ENCODE peak calls at places on chromosomes 3 and 15, in nine cellular contexts. One of them, this sample, is unnamed.

GRCh38 chr3:197718904-197719303 is 17.8 kb downstream of the RUBCN start:
- DNase-seq in A549: peak
- DNase-seq in cardiac fibroblast: peak
- DNase-seq in brain microvascular endothelial cell: peak
- DNase-seq in fibroblast of mammary gland: peak
- DNase-seq in omental fat pad: no peak
- DNase-seq in astrocyte of the spinal cord: peak
- DNase-seq in thoracic aorta: no peak
- DNase-seq in heart left ventricle: no peak
- DNase-seq in this sample: peak

GRCh38 chr3:142857056-142857455 is 31.8 kb downstream of the PCOLCE2 start:
- DNase-seq in heart left ventricle: peak
- DNase-seq in cardiac fibroblast: no peak
- DNase-seq in A549: peak
- DNase-seq in astrocyte of the spinal cord: no peak
- DNase-seq in omental fat pad: no peak
- DNase-seq in thoracic aorta: no peak
- DNase-seq in brain microvascular endothelial cell: no peak
- DNase-seq in fibroblast of mammary gland: no peak
- DNase-seq in this sample: peak

GRCh38 chr3:85074003-85074402 is 115.2 kb downstream of the CADM2 start:
- DNase-seq in cardiac fibroblast: no peak
- DNase-seq in brain microvascular endothelial cell: no peak
- DNase-seq in A549: no peak
- DNase-seq in thoracic aorta: no peak
- DNase-seq in fibroblast of mammary gland: no peak
- DNase-seq in omental fat pad: no peak
- DNase-seq in astrocyte of the spinal cord: no peak
- DNase-seq in heart left ventricle: no peak
- DNase-seq in this sample: no peak

GRCh38 chr3:148230473-148230872 is 467.2 kb upstream of the AGTR1 start:
- DNase-seq in thoracic aorta: no peak
- DNase-seq in heart left ventricle: no peak
- DNase-seq in astrocyte of the spinal cord: no peak
- DNase-seq in A549: no peak
- DNase-seq in brain microvascular endothelial cell: no peak
- DNase-seq in cardiac fibroblast: no peak
- DNase-seq in fibroblast of mammary gland: no peak
- DNase-seq in omental fat pad: no peak
- DNase-seq in this sample: no peak

GRCh38 chr15:68619303-68619698 is 40.5 kb downstream of the CORO2B start:
- DNase-seq in thoracic aorta: no peak
- DNase-seq in fibroblast of mammary gland: no peak
- DNase-seq in heart left ventricle: no peak
- DNase-seq in omental fat pad: no peak
- DNase-seq in astrocyte of the spinal cord: no peak
- DNase-seq in A549: no peak
- DNase-seq in cardiac fibroblast: no peak
- DNase-seq in brain microvascular endothelial cell: no peak
- DNase-seq in this sample: no peak

GRCh38 chr3:109334572-109334971 is 2.8 kb downstream of the DPPA4 start:
- DNase-seq in A549: no peak
- DNase-seq in heart left ventricle: no peak
- DNase-seq in omental fat pad: no peak
- DNase-seq in astrocyte of the spinal cord: no peak
- DNase-seq in fibroblast of mammary gland: no peak
- DNase-seq in thoracic aorta: no peak
- DNase-seq in cardiac fibroblast: no peak
- DNase-seq in brain microvascular endothelial cell: no peak
- DNase-seq in this sample: no peak

GRCh38 chr15:80240261-80240660 is 11.8 kb downstream of the CTXND1 start:
- DNase-seq in omental fat pad: no peak
- DNase-seq in brain microvascular endothelial cell: no peak
- DNase-seq in cardiac fibroblast: no peak
- DNase-seq in astrocyte of the spinal cord: no peak
- DNase-seq in heart left ventricle: no peak
- DNase-seq in A549: no peak
- DNase-seq in fibroblast of mammary gland: no peak
- DNase-seq in thoracic aorta: no peak
- DNase-seq in this sample: no peak

GRCh38 chr3:123331651-123332050 is 117.2 kb downstream of the ADCY5 start:
- DNase-seq in cardiac fibroblast: no peak
- DNase-seq in brain microvascular endothelial cell: no peak
- DNase-seq in A549: no peak
- DNase-seq in omental fat pad: no peak
- DNase-seq in astrocyte of the spinal cord: no peak
- DNase-seq in fibroblast of mammary gland: no peak
- DNase-seq in heart left ventricle: no peak
- DNase-seq in thoracic aorta: no peak
- DNase-seq in this sample: no peak

GRCh38 chr3:158753814-158754213 is 21.6 kb upstream of the RARRES1 start:
- DNase-seq in thoracic aorta: no peak
- DNase-seq in heart left ventricle: no peak
- DNase-seq in A549: no peak
- DNase-seq in omental fat pad: no peak
- DNase-seq in brain microvascular endothelial cell: no peak
- DNase-seq in fibroblast of mammary gland: no peak
- DNase-seq in astrocyte of the spinal cord: no peak
- DNase-seq in cardiac fibroblast: no peak
- DNase-seq in this sample: no peak

DNA sequence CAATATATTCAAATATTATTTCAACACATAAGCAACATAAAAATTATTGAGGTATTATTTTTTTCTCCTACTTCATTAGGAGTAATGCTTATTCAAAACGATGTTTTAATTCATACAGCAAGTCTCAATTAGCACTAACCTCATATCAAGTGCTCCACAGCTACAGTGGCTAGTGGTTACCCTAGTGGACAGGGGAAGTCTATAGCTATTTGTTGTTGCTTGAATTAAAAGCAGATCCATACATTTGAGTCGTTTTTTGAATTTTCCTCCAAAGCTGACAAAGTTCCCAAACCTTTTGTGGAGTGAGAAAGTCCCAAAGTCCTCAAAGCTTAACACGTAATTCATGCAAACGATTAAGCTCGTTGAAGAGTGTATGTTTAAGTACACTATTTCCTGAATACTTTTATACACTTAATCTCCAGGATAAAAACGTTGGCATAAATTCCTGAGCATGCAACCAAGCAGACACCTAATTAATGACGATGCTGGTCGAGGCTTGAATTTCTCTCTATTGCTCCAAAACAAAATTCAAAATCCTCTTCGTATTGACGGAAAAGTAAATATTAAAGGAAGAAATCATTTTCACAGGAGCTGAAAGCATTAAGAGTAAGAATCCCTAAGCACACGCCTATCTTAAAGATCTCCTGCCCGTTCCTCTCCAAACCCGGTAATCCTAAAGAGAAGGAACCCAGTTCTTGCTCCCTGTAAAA is 984 bp downstream of the VPS13C start:
- DNase-seq in A549: no peak
- DNase-seq in cardiac fibroblast: peak
- DNase-seq in fibroblast of mammary gland: no peak
- DNase-seq in brain microvascular endothelial cell: no peak
- DNase-seq in omental fat pad: no peak
- DNase-seq in astrocyte of the spinal cord: peak
- DNase-seq in heart left ventricle: no peak
- DNase-seq in thoracic aorta: no peak
- DNase-seq in this sample: peak
- TF ChIP-seq CTCF in A549: no peak
- TF ChIP-seq CTCF in cardiac fibroblast: peak
- TF ChIP-seq CTCF in fibroblast of mammary gland: peak
- TF ChIP-seq CTCF in brain microvascular endothelial cell: peak
- TF ChIP-seq CTCF in omental fat pad: no peak
- TF ChIP-seq CTCF in astrocyte of the spinal cord: no peak
- TF ChIP-seq CTCF in heart left ventricle: no peak
- TF ChIP-seq CTCF in thoracic aorta: no peak
- TF ChIP-seq CTCF in this sample: peak

GRCh38 chr15:38490231-38490630 is 36.3 kb downstream of the FAM98B start:
- DNase-seq in astrocyte of the spinal cord: peak
- DNase-seq in thoracic aorta: no peak
- DNase-seq in heart left ventricle: no peak
- DNase-seq in A549: no peak
- DNase-seq in cardiac fibroblast: peak
- DNase-seq in brain microvascular endothelial cell: peak
- DNase-seq in omental fat pad: no peak
- DNase-seq in fibroblast of mammary gland: no peak
- DNase-seq in this sample: peak

GRCh38 chr15:38496151-38496550 is 42.2 kb downstream of the FAM98B start:
- DNase-seq in heart left ventricle: no peak
- DNase-seq in brain microvascular endothelial cell: no peak
- DNase-seq in fibroblast of mammary gland: no peak
- DNase-seq in A549: no peak
- DNase-seq in omental fat pad: no peak
- DNase-seq in thoracic aorta: no peak
- DNase-seq in cardiac fibroblast: no peak
- DNase-seq in astrocyte of the spinal cord: no peak
- DNase-seq in this sample: no peak
- TF ChIP-seq CTCF in heart left ventricle: no peak
- TF ChIP-seq CTCF in brain microvascular endothelial cell: no peak
- TF ChIP-seq CTCF in fibroblast of mammary gland: peak
- TF ChIP-seq CTCF in A549: no peak
- TF ChIP-seq CTCF in omental fat pad: no peak
- TF ChIP-seq CTCF in thoracic aorta: no peak
- TF ChIP-seq CTCF in cardiac fibroblast: no peak
- TF ChIP-seq CTCF in astrocyte of the spinal cord: no peak
- TF ChIP-seq CTCF in this sample: no peak

DNA sequence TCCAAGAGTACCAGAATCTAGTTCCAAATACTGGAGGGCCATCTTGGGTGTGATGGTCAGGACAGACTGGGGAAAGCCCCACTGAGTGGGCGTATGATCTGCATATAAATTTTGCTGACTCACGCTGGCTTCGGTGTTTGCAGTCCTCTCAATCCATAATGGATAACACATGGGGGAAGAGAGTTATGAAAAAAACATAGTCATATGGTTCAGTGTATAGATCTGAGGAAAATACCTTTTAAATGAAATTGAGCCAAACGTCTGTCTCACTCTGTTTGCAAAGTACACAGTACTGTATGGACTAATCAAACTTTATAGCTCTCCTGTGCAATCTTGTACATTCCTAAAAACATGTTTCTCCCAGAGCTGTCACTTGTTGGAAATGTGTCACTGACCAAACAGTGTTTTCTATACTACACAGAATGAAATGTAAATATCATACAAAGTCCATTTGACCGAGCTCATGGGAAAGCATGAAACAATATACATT is 125.3 kb upstream of the THBS1 start:
- DNase-seq in thoracic aorta: no peak
- DNase-seq in A549: peak
- DNase-seq in omental fat pad: no peak
- DNase-seq in cardiac fibroblast: peak
- DNase-seq in fibroblast of mammary gland: peak
- DNase-seq in brain microvascular endothelial cell: peak
- DNase-seq in astrocyte of the spinal cord: peak
- DNase-seq in heart left ventricle: no peak
- DNase-seq in this sample: peak
- TF ChIP-seq CTCF in thoracic aorta: no peak
- TF ChIP-seq CTCF in A549: no peak
- TF ChIP-seq CTCF in omental fat pad: no peak
- TF ChIP-seq CTCF in cardiac fibroblast: no peak
- TF ChIP-seq CTCF in fibroblast of mammary gland: no peak
- TF ChIP-seq CTCF in brain microvascular endothelial cell: no peak
- TF ChIP-seq CTCF in astrocyte of the spinal cord: no peak
- TF ChIP-seq CTCF in heart left ventricle: no peak
- TF ChIP-seq CTCF in this sample: no peak

GRCh38 chr15:77898811-77899730 is 178.4 kb downstream of the TBC1D2B start:
- DNase-seq in cardiac fibroblast: no peak
- DNase-seq in A549: no peak
- DNase-seq in thoracic aorta: no peak
- DNase-seq in astrocyte of the spinal cord: no peak
- DNase-seq in fibroblast of mammary gland: no peak
- DNase-seq in heart left ventricle: no peak
- DNase-seq in omental fat pad: no peak
- DNase-seq in brain microvascular endothelial cell: no peak
- DNase-seq in this sample: no peak

GRCh38 chr15:77904436-77904821 is 173.1 kb downstream of the TBC1D2B start:
- DNase-seq in thoracic aorta: no peak
- DNase-seq in fibroblast of mammary gland: no peak
- DNase-seq in heart left ventricle: no peak
- DNase-seq in astrocyte of the spinal cord: no peak
- DNase-seq in omental fat pad: no peak
- DNase-seq in cardiac fibroblast: no peak
- DNase-seq in brain microvascular endothelial cell: no peak
- DNase-seq in A549: no peak
- DNase-seq in this sample: no peak

GRCh38 chr15:77901251-77901881 is 176.1 kb downstream of the TBC1D2B start:
- DNase-seq in thoracic aorta: no peak
- DNase-seq in heart left ventricle: no peak
- DNase-seq in fibroblast of mammary gland: no peak
- DNase-seq in A549: no peak
- DNase-seq in astrocyte of the spinal cord: no peak
- DNase-seq in cardiac fibroblast: no peak
- DNase-seq in omental fat pad: no peak
- DNase-seq in brain microvascular endothelial cell: no peak
- DNase-seq in this sample: no peak

GRCh38 chr15:77904901-77905300 is 172.6 kb downstream of the TBC1D2B start:
- DNase-seq in heart left ventricle: no peak
- DNase-seq in fibroblast of mammary gland: no peak
- DNase-seq in omental fat pad: no peak
- DNase-seq in astrocyte of the spinal cord: no peak
- DNase-seq in cardiac fibroblast: no peak
- DNase-seq in thoracic aorta: no peak
- DNase-seq in brain microvascular endothelial cell: no peak
- DNase-seq in A549: no peak
- DNase-seq in this sample: no peak

DNA sequence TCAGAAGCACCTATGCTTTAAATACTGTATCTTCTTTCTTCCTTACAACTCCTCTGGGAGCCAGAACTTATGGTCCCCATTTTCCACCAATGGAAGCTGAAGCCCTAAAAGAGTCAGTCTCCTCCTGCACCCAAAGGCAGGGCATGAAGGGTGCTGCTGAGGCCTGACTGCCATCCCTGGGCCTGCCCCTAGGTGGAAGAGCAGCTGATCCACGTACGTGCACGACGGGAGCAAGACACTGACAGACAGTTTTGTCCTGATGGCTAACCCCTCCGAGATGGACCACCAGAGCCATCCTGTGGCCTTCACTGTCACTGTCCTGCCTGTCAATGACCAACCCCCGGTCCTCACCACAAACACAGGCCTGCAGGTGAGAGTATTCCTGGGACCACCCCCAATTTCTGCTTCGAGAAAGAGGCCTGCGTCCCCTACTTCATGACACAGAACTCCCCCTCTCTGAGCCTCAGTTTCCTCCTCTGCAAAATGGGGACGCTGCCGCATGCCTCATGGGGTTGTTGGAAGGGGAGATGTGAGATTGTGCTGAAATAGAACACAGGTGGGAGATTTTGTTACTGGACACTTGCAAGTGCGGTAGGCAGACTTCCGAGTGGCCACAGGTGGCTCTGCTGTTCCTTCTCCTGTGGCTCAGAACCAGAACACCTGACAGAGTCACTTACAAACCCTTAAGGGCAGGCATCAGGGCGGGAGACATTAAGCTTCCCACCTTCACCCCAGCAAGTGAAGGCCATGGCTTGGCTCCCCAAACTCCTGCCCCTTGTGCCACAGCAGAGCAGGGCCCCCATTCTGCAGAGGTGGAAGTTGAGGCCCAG is 175.4 kb downstream of the TBC1D2B start:
- DNase-seq in brain microvascular endothelial cell: no peak
- DNase-seq in astrocyte of the spinal cord: no peak
- DNase-seq in thoracic aorta: no peak
- DNase-seq in heart left ventricle: no peak
- DNase-seq in A549: peak
- DNase-seq in omental fat pad: no peak
- DNase-seq in cardiac fibroblast: no peak
- DNase-seq in fibroblast of mammary gland: no peak
- DNase-seq in this sample: no peak
- TF ChIP-seq CTCF in brain microvascular endothelial cell: peak
- TF ChIP-seq CTCF in astrocyte of the spinal cord: peak
- TF ChIP-seq CTCF in thoracic aorta: no peak
- TF ChIP-seq CTCF in heart left ventricle: no peak
- TF ChIP-seq CTCF in A549: no peak
- TF ChIP-seq CTCF in omental fat pad: no peak
- TF ChIP-seq CTCF in cardiac fibroblast: peak
- TF ChIP-seq CTCF in fibroblast of mammary gland: peak
- TF ChIP-seq CTCF in this sample: peak